ENCODE peak calls at places on chromosomes 4 and X, in four cellular contexts. One of them, this sample, is unnamed.

GRCh38 chr4:8694226-8694625 is 101.7 kb downstream of the CPZ start:
- DNase-seq in NCI-H2107: no peak
- DNase-seq in RWPE1: no peak
- DNase-seq in anterior cingulate cortex: no peak
- DNase-seq in this sample: no peak

GRCh38 chr4:145808021-145808650 is 128.2 kb downstream of the C4orf51 start:
- DNase-seq in anterior cingulate cortex: no peak
- DNase-seq in RWPE1: peak; percentile 87
- DNase-seq in NCI-H2107: no peak
- DNase-seq in this sample: no peak

GRCh38 chr4:102623622-102624021 is 122.5 kb downstream of the NFKB1 start:
- DNase-seq in RWPE1: no peak
- DNase-seq in NCI-H2107: no peak
- DNase-seq in anterior cingulate cortex: no peak
- DNase-seq in this sample: no peak

GRCh38 chrX:112094729-112095128 is 12.2 kb upstream of the TRPC5 start:
- DNase-seq in NCI-H2107: no peak
- DNase-seq in RWPE1: no peak
- DNase-seq in anterior cingulate cortex: no peak
- DNase-seq in this sample: no peak

GRCh38 chrX:44945736-44946135 is 72.7 kb downstream of the KDM6A start:
- DNase-seq in RWPE1: no peak
- DNase-seq in anterior cingulate cortex: no peak
- DNase-seq in NCI-H2107: no peak
- DNase-seq in this sample: no peak

GRCh38 chr4:23818097-23818648 is 71.7 kb downstream of the PPARGC1A start:
- DNase-seq in anterior cingulate cortex: no peak
- DNase-seq in NCI-H2107: peak; percentile 1
- DNase-seq in RWPE1: no peak
- DNase-seq in this sample: no peak

GRCh38 chr4:145899886-145900466 is 38.6 kb downstream of the ZNF827 start:
- DNase-seq in NCI-H2107: no peak
- DNase-seq in anterior cingulate cortex: no peak
- DNase-seq in RWPE1: no peak
- DNase-seq in this sample: no peak

GRCh38 chr4:48699470-48699869 is 80.6 kb downstream of the FRYL start:
- DNase-seq in RWPE1: no peak
- DNase-seq in anterior cingulate cortex: no peak
- DNase-seq in NCI-H2107: no peak
- DNase-seq in this sample: no peak

GRCh38 chr4:135239964-135240363 is 1038.4 kb upstream of the PABPC4L start:
- DNase-seq in NCI-H2107: no peak
- DNase-seq in RWPE1: no peak
- DNase-seq in anterior cingulate cortex: no peak
- DNase-seq in this sample: no peak

GRCh38 chr4:82797591-82798081 is 960 bp downstream of the SCD5 start:
- DNase-seq in RWPE1: peak; percentile 36
- DNase-seq in NCI-H2107: no peak
- DNase-seq in anterior cingulate cortex: no peak
- DNase-seq in this sample: no peak

GRCh38 chr4:38275331-38275821 is 315.2 kb downstream of the PTTG2 start:
- DNase-seq in anterior cingulate cortex: no peak
- DNase-seq in RWPE1: peak; percentile 60
- DNase-seq in NCI-H2107: peak; percentile 47
- DNase-seq in this sample: peak; percentile 72

GRCh38 chr4:87555751-87556619 is 26.8 kb upstream of the SPARCL1 start:
- DNase-seq in anterior cingulate cortex: no peak
- DNase-seq in RWPE1: peak; percentile 83
- DNase-seq in NCI-H2107: no peak
- DNase-seq in this sample: no peak

GRCh38 chr4:109945056-109945455 is 32.4 kb downstream of the EGF start:
- DNase-seq in RWPE1: peak; percentile 55
- DNase-seq in anterior cingulate cortex: no peak
- DNase-seq in NCI-H2107: no peak
- DNase-seq in this sample: no peak